ENCODE peak calls at places on chromosomes 4 and X, in eight cellular contexts. R is foreskin fibroblast, Y is chondrocyte, I is NCI-H2081, K is T follicular helper cell, U is DMS153, L is T-helper 2 cell, O is MCF 10A. Z is an unnamed sample.

GRCh38 chr4:136664988-136665387 is 867.3 kb downstream of the PCDH18 start:
- DNase-seq in U (no peak), R (no peak), O (no peak), K (no peak), L (no peak), Y (no peak), I (no peak), Z (no peak)

GRCh38 chrX:27746516-27746915 is 61.3 kb upstream of the MAGEB10 start:
- DNase-seq in L (no peak), O (no peak), R (no peak), I (no peak), Y (no peak), U (no peak), K (no peak), Z (no peak)

GRCh38 chr4:43564601-43565000 is 672.1 kb downstream of the GRXCR1 start:
- DNase-seq in U (no peak), O (no peak), R (no peak), I (no peak), K (no peak), Y (no peak), L (no peak), Z (no peak)

GRCh38 chrX:9369802-9370291 is 95.0 kb upstream of the TBL1X start:
- DNase-seq in Y (no peak), K (no peak), R (no peak), I (no peak), O (no peak), L (no peak), U (no peak), Z (no peak)

GRCh38 chr4:38842998-38843397 is 13.6 kb downstream of the TLR6 start:
- DNase-seq in R (no peak), K (no peak), O (no peak), U (peak; percentile 67), Y (no peak), L (no peak), I (peak; percentile 50), Z (no peak)

GRCh38 chr4:93174598-93174997 is 654.0 kb upstream of the ATOH1 start:
- DNase-seq in R (no peak), Y (no peak), K (no peak), L (no peak), I (peak; percentile 54), U (no peak), O (no peak), Z (no peak)

GRCh38 chr4:109864134-109864533 is 16.2 kb downstream of the LRIT3 start:
- DNase-seq in Y (no peak), U (no peak), L (no peak), K (no peak), I (no peak), R (no peak), O (no peak), Z (no peak)

GRCh38 chr4:168674869-168675268 is 178.0 kb downstream of the PALLD start:
- DNase-seq in Y (no peak), R (no peak), I (no peak), K (no peak), L (no peak), U (no peak), O (no peak), Z (no peak)

GRCh38 chr4:7831330-7831729 is 108.3 kb downstream of the AFAP1 start:
- DNase-seq in Y (no peak), I (no peak), R (peak; percentile 89), U (no peak), O (no peak), K (no peak), L (peak; percentile 34), Z (peak; percentile 58)

GRCh38 chrX:101265869-101266428 is 25.2 kb downstream of the TAF7L start:
- DNase-seq in Y (no peak), U (no peak), L (no peak), R (peak; percentile 85), I (no peak), K (no peak), O (peak; percentile 13), Z (no peak)

GRCh38 chr4:76874176-76874575 is 23.8 kb downstream of the SOWAHB start:
- DNase-seq in K (no peak), O (no peak), U (no peak), I (no peak), L (no peak), R (no peak), Y (no peak), Z (no peak)

GRCh38 chr4:123381996-123382395 is 14.6 kb upstream of the SPRY1 start:
- DNase-seq in U (no peak), L (no peak), O (no peak), I (no peak), K (no peak), Y (no peak), R (no peak), Z (no peak)

GRCh38 chr4:7518871-7519637 is 84.3 kb upstream of the PSAPL1 start:
- DNase-seq in O (no peak), R (no peak), Y (no peak), I (peak; percentile 92), U (peak; percentile 60), L (no peak), K (no peak), Z (no peak)

GRCh38 chr4:101163936-101164335 is 183.4 kb downstream of the PPP3CA start:
- DNase-seq in K (no peak), R (no peak), I (no peak), O (peak; percentile 42), L (no peak), U (no peak), Y (no peak), Z (no peak)

GRCh38 chr4:9927317-9928007 is 93.8 kb downstream of the SLC2A9 start:
- DNase-seq in O (no peak), K (no peak), Y (no peak), U (no peak), I (peak; percentile 26), L (no peak), R (no peak), Z (no peak)

GRCh38 chr4:125520258-125520990 is 205.7 kb downstream of the FAT4 start:
- DNase-seq in R (no peak), Y (no peak), O (no peak), K (no peak), L (no peak), I (no peak), U (no peak), Z (no peak)

GRCh38 chr4:17027495-17027894 is 129.1 kb upstream of the LDB2 start:
- DNase-seq in K (no peak), I (no peak), R (peak; percentile 95), O (peak; percentile 97), U (no peak), Y (no peak), L (no peak), Z (no peak)

GRCh38 chr4:126784966-126785580 is 847.7 kb upstream of the INTU start:
- DNase-seq in O (no peak), Y (no peak), I (no peak), U (no peak), R (no peak), L (no peak), K (no peak), Z (no peak)

GRCh38 chrX:47145408-47146120 is 543 bp downstream of the RBM10 start:
- DNase-seq in R (no peak), Y (no peak), O (no peak), L (no peak), I (peak; percentile 5), K (no peak), U (no peak), Z (no peak)

GRCh38 chrX:30005821-30006220 is 209.5 kb upstream of the MAGEB2 start:
- DNase-seq in I (no peak), K (no peak), L (no peak), U (no peak), O (no peak), Y (no peak), R (no peak), Z (no peak)

GRCh38 chr4:67909910-67910905 is 26.4 kb upstream of the TMPRSS11D start:
- DNase-seq in U (no peak), I (no peak), R (no peak), Y (no peak), O (peak; percentile 50), K (no peak), L (no peak), Z (no peak)

GRCh38 chr4:3037957-3038451 is 36.3 kb downstream of the HTT-AS start:
- DNase-seq in R (no peak), Y (no peak), O (no peak), L (no peak), K (no peak), U (no peak), I (peak; percentile 40), Z (peak; percentile 36)

GRCh38 chrX:25873196-25873595 is 264.9 kb upstream of the MAGEB18 start:
- DNase-seq in I (peak; percentile 56), R (no peak), U (peak; percentile 92), O (peak; percentile 83), Y (no peak), K (no peak), L (no peak), Z (no peak)

GRCh38 chr4:45442466-45442865 is 681.4 kb downstream of the GABRG1 start:
- DNase-seq in I (peak; percentile 31), L (no peak), K (no peak), U (no peak), R (no peak), Y (no peak), O (peak; percentile 63), Z (no peak)

GRCh38 chr4:1296324-1297022 is 6.8 kb downstream of the MAEA start:
- DNase-seq in L (no peak), O (no peak), K (no peak), U (no peak), R (no peak), I (no peak), Y (no peak), Z (no peak)

GRCh38 chr4:7462509-7462971 is 27.8 kb upstream of the PSAPL1 start:
- DNase-seq in Y (no peak), O (peak; percentile 68), R (peak; percentile 14), U (peak; percentile 55), L (no peak), I (peak; percentile 49), K (no peak), Z (no peak)

GRCh38 chr4:42282081-42282901 is 115.0 kb upstream of the SHISA3 start:
- DNase-seq in I (peak; percentile 85), L (no peak), Y (no peak), U (peak; percentile 23), K (no peak), O (peak; percentile 86), R (no peak), Z (peak; percentile 54)

GRCh38 chr4:56757821-56758400 is 63.6 kb downstream of the SPINK2 start:
- DNase-seq in O (peak; percentile 87), Y (no peak), R (peak; percentile 93), I (no peak), U (no peak), K (peak; percentile 51), L (peak; percentile 65), Z (peak; percentile 17)

GRCh38 chr4:1504786-1505500 is 98.7 kb upstream of the NKX1-1 start:
- DNase-seq in K (no peak), Y (no peak), R (no peak), I (no peak), U (no peak), L (no peak), O (no peak), Z (peak; percentile 1)

GRCh38 chrX:10783451-10783995 is 163.1 kb upstream of the MID1 start:
- DNase-seq in R (no peak), U (no peak), L (no peak), O (no peak), Y (no peak), K (no peak), I (no peak), Z (no peak)

GRCh38 chr4:69823481-69824186 is 36.3 kb downstream of the SULT1E1 start:
- DNase-seq in R (peak; percentile 38), I (peak; percentile 45), U (peak; percentile 94), Y (no peak), K (peak; percentile 33), L (no peak), O (peak; percentile 65), Z (no peak)

GRCh38 chr4:3302164-3302785 is 9.5 kb downstream of the RGS12 start:
- DNase-seq in I (no peak), L (peak; percentile 55), O (no peak), Y (no peak), U (no peak), K (peak; percentile 77), R (no peak), Z (peak; percentile 11)